ENCODE peak calls at places on chromosome 12, in six cellular contexts. Y is CD8-positive, alpha-beta T cell; C is AG04450; L is pancreas; W is A549; I is stomach. P is an unnamed sample.

GRCh38 chr12:91142184-91142583 is 30.9 kb upstream of the LUM start:
- DNase-seq in Y (no peak), C (no peak), L (no peak), W (no peak), I (no peak), P (no peak)

GRCh38 chr12:27523305-27523641 is 733 bp upstream of the PPFIBP1 start:
- DNase-seq in Y (no peak), C (no peak), L (no peak), W (no peak), I (no peak), P (no peak)

GRCh38 chr12:58567189-58567588 is 353.1 kb downstream of the LRIG3 start:
- DNase-seq in Y (no peak), C (no peak), L (no peak), W (no peak), I (no peak), P (no peak)

GRCh38 chr12:6215932-6216494 is 15.8 kb downstream of the CD9 start:
- DNase-seq in Y (no peak), C (no peak), L (peak; percentile 89), W (peak; percentile 98), I (peak; percentile 88), P (no peak)

GRCh38 chr12:89636776-89637160 is 71.9 kb downstream of the ATP2B1 start:
- DNase-seq in Y (no peak), C (no peak), L (no peak), W (no peak), I (no peak), P (no peak)

GRCh38 chr12:52403561-52403960 is 2.6 kb downstream of the KRT82 start:
- DNase-seq in Y (no peak), C (no peak), L (no peak), W (no peak), I (no peak), P (no peak)

GRCh38 chr12:57864811-57865751 is 18.6 kb upstream of the CTDSP2 start:
- DNase-seq in Y (peak; percentile 54), C (no peak), L (peak; percentile 62), W (peak; percentile 89), I (peak; percentile 75), P (peak; percentile 66)

GRCh38 chr12:106195638-106196037 is 52.2 kb downstream of the CKAP4 start:
- DNase-seq in Y (no peak), C (no peak), L (peak; percentile 36), W (no peak), I (peak; percentile 26), P (no peak)

GRCh38 chr12:88235183-88235833 is 93.2 kb downstream of the TMTC3 start:
- DNase-seq in Y (no peak), C (no peak), L (no peak), W (no peak), I (no peak), P (no peak)

GRCh38 chr12:1904875-1905274 is 13.6 kb downstream of the CACNA2D4 start:
- DNase-seq in Y (no peak), C (no peak), L (no peak), W (no peak), I (no peak), P (no peak)

GRCh38 chr12:69096669-69097364 is 142.6 kb upstream of the CPSF6 start:
- DNase-seq in Y (no peak), C (no peak), L (no peak), W (no peak), I (no peak), P (no peak)

GRCh38 chr12:123054371-123054770 is 73.9 kb downstream of the ARL6IP4 start:
- DNase-seq in Y (no peak), C (no peak), L (no peak), W (no peak), I (no peak), P (no peak)

GRCh38 chr12:115511971-115512370 is 765.5 kb downstream of the MED13L start:
- DNase-seq in Y (no peak), C (no peak), L (no peak), W (no peak), I (no peak), P (no peak)

GRCh38 chr12:82873951-82874350 is 187.2 kb downstream of the TMTC2 start:
- DNase-seq in Y (no peak), C (no peak), L (no peak), W (no peak), I (no peak), P (no peak)

DNA sequence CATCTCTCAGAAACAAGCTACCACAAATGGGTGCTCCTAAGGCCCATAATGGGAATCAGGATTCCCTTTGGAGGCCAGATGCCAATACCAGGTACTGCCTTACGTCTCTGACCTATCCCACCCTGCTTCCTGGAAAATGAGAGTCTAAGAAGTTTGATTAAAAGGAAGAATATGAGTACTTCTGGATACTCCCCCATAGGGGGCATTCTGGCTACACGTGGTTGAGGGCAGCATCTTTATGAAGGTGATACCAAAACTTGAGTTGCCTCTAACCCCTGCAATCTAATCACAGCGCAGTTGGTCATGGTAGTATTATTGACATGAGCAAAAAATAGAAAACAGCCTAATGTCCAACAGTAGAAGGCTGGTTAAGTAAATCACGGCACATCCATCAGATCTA is 184.2 kb upstream of the LHX5 start:
- DNase-seq in Y (no peak), C (no peak), L (no peak), W (no peak), I (no peak), P (no peak)
- H3K9me3 ChIP-seq in Y (no peaks in the 10 kb centered on the region), C (no peaks in the 10 kb centered on the region), L (no peaks in the 10 kb centered on the region), W (peaks cover 31% of the 10 kb centered on the region), I (peaks cover 36% of the 10 kb centered on the region), P (no peaks in the 10 kb centered on the region)

DNA sequence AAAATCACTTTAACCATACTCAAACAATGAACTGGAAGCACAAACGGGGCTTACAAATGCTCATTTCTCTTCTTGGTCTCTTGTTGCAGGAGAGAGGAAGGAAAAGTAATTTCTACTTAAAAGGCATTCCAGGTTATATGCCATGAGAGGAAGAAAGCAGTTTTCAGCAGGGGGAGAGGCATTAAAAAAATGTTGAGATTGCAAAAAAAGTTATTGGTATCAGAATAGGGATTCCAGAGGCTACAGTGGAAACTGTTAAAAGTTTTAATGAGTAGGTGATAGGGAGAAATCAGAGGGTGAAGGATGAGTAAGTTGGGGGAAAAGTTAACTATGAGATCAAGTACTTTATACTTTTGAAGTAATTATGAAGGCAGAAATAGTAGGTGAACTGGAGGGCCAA is 121.3 kb downstream of the CEP83 start:
- DNase-seq in Y (no peak), C (no peak), L (no peak), W (no peak), I (no peak), P (no peak)
- TF ChIP-seq CTCF in Y (no peak), C (no peak), L (no peak), W (no peak), I (no peak), P (no peak)

GRCh38 chr12:120468846-120469449 is 600 bp downstream of the SRSF9 start:
- DNase-seq in Y (peak; percentile 61), C (no peak), L (no peak), W (peak; percentile 36), I (peak; percentile 33), P (no peak)

GRCh38 chr12:120468271-120468845 is 1.2 kb downstream of the SRSF9 start:
- DNase-seq in Y (peak; percentile 29), C (no peak), L (peak; percentile 40), W (peak; percentile 25), I (peak; percentile 44), P (peak; percentile 44)

GRCh38 chr12:120469450-120470149 is at the start of gene SRSF9:
- DNase-seq in Y (peak; percentile 97), C (peak; percentile 93), L (peak; percentile 96), W (peak; percentile 98), I (peak; percentile 96), P (peak; percentile 97)

GRCh38 chr12:120467439-120467838 is 2.1 kb downstream of the SRSF9 start:
- DNase-seq in Y (no peak), C (no peak), L (no peak), W (no peak), I (no peak), P (no peak)

DNA sequence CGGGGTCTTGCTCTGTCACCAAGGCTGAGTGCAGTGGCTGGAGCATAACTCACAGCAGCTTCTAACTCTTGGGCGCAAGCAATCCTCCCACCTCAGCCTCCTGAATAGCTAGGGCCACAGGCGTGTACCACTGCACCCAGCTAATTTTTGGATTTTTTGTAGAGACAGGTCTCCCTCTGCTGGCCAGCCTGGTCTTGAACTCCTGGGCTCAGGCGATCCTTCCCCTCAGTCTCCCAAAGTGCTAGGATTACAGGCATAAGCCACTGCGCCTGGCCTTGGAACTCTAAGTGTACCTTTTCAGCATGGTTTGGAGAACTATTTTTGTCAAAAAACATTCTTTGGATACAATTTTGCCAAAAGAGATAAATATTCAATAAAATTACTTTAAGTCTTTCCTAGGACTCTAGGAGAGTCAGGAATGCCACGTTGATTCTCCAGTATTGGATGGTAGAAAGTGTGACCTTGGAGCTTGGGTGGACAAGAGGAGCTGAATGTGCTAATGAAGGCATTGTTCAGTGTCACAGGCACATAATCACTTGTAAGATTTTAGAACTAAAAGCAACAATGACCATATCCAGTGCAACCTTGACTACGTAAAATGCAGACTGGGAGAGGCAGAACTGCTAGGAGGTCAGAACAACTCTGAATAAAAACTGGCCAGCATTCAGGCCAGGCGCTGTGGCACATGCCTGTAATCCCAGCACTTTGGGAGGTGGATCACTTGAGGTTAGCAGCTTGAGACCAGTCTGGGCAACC is 2.8 kb downstream of the SRSF9 start:
- DNase-seq in Y (peak; percentile 38), C (no peak), L (peak; percentile 68), W (no peak), I (peak; percentile 48), P (peak; percentile 54)
- H3K9me3 ChIP-seq in Y (no peaks in the 10 kb centered on the region), C (no peaks in the 10 kb centered on the region), L (no peaks in the 10 kb centered on the region), W (no peaks in the 10 kb centered on the region), I (no peaks in the 10 kb centered on the region), P (no peaks in the 10 kb centered on the region)

DNA sequence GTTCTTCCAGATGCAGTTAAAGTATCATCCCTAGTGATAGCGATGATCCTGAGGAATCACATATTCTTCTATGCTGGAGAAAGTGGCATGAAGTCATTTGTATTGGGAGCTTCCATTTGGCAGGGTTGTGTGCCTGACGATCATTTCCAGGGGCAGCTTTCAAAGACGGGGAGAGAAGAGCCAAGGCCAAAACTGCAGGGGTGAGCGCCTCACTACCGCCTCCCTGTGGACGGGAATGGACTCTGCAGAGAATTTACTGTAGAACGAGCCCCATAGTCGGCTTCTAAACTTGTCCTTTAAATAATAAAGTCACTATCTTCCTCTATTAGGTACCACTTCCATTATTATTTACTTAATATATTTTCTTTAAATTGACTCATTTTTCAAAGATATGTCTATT is 555.9 kb upstream of the TMEM132C start:
- DNase-seq in Y (no peak), C (no peak), L (no peak), W (no peak), I (no peak), P (no peak)
- TF ChIP-seq CTCF in Y (no peak), C (peak; percentile 15), L (no peak), W (no peak), I (no peak), P (no peak)

DNA sequence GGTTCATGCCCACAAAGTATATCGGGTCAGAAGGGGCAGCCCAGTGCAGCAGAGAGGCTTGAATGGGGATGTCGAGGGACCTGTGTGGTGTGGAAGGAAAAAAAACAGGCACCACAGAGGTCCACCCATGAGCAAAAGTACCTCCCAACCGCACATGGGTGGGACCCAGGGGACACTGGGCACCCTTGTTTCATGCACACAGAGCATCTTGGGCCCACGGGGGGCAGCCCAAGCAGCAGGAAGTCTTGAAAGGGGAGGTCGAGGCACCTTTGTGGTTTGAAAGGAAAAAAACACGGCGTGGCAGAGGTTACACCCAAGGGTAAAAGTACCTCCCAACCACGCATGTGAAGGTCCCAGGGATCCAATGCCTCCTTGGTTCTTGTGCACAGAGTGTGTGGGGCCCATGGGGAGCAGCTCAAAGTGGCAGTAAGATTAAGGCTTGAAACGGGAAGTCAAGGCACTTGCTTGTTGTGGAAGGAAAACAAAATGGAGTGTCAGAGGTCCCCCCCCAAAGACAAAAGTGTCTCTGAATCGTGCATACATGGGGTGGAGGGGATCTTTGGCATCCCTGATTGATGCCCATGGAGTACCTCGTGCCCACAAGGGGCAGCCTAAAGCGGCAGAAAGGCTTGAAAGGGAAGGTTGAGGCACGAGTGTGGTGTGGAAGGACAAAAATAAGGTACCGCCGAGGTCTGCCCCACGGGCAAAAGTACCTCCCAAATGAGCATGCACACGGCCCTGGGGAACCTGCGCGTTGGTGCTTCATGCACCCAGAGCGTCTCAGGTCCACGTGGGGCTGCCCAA is 575.5 kb downstream of the ALG10 start:
- DNase-seq in Y (no peak), C (no peak), L (no peak), W (no peak), I (peak; percentile 19), P (no peak)
- H3K9me3 ChIP-seq in Y (no peaks in the 10 kb centered on the region), C (peaks cover 73% of the 10 kb centered on the region), L (no peaks in the 10 kb centered on the region), W (peaks cover 17% of the 10 kb centered on the region), I (peaks cover 100% of the 10 kb centered on the region), P (peaks cover 74% of the 10 kb centered on the region)